ENCODE peak calls at places on chromosomes 7 and 10, in five cellular contexts. W is fibroblast of lung; I is mammary epithelial cell; P is left ventricle myocardium inferior; G is CD8-positive, alpha-beta T cell. O is an unnamed sample. For H3K9me3, the result is how much of the 10 kb centered on the place peaks cover.

GRCh38 chr7:1961776-1962276 is 270.9 kb downstream of the MAD1L1 start:
- DNase-seq in W (peak), G (no peak), I (peak), P (no peak), O (peak)

GRCh38 chr7:108770981-108771728 is 201.5 kb downstream of the DNAJB9 start:
- DNase-seq in P (no peak), G (no peak), W (no peak), I (no peak), O (no peak)

GRCh38 chr10:810351-810846 is 120.9 kb upstream of the DIP2C start:
- DNase-seq in G (no peak), I (no peak), W (no peak), P (no peak), O (peak)

GRCh38 chr10:124336186-124336585 is 82.5 kb downstream of the OAT start:
- DNase-seq in P (no peak), I (no peak), W (no peak), G (no peak), O (peak)

GRCh38 chr7:42930889-42931288 is 1.1 kb downstream of the PSMA2 start:
- DNase-seq in G (no peak), P (no peak), I (no peak), W (peak), O (peak)

GRCh38 chr10:91796332-91797076 is 1.7 kb upstream of the TNKS2 start:
- DNase-seq in W (no peak), I (peak), P (peak), G (peak), O (peak)

GRCh38 chr7:130142654-130143333 is 62.4 kb downstream of the TMEM209 start:
- DNase-seq in I (no peak), W (no peak), P (no peak), G (no peak), O (no peak)

GRCh38 chr7:23062452-23062851 is 43.1 kb upstream of the KLHL7 start:
- DNase-seq in G (no peak), I (peak), P (no peak), W (peak), O (no peak)

GRCh38 chr7:157811946-157812345 is 475.1 kb downstream of the DNAJB6 start:
- DNase-seq in P (peak), W (no peak), I (no peak), G (no peak), O (no peak)

GRCh38 chr10:37885850-37886249 is 28.4 kb upstream of the ZNF248 start:
- DNase-seq in G (no peak), I (no peak), P (no peak), W (no peak), O (no peak)
- H3K9me3 ChIP-seq in G (under half), I (under half), P (under half), W (under half), O (under half)

GRCh38 chr7:57400531-57401155 is 49.3 kb upstream of the ZNF716 start:
- DNase-seq in G (no peak), W (no peak), P (no peak), I (no peak), O (no peak)
- H3K9me3 ChIP-seq in G (under half), W (under half), P (under half), I (half or more), O (under half)

GRCh38 chr10:70096705-70097420 is 35.8 kb downstream of the AIFM2 start:
- DNase-seq in W (no peak), I (no peak), P (no peak), G (no peak), O (no peak)
- H3K9me3 ChIP-seq in W (under half), I (under half), P (under half), G (under half), O (under half)

GRCh38 chr7:5064391-5065106 is 18.9 kb downstream of the RBAK start:
- DNase-seq in I (no peak), G (no peak), W (peak), P (no peak), O (no peak)

GRCh38 chr7:5063698-5064097 is 18.0 kb downstream of the RBAK start:
- DNase-seq in G (no peak), P (no peak), I (no peak), W (no peak), O (no peak)

GRCh38 chr7:5070206-5070605 is 24.5 kb downstream of the RBAK start:
- DNase-seq in P (no peak), G (no peak), W (no peak), I (no peak), O (no peak)

DNA sequence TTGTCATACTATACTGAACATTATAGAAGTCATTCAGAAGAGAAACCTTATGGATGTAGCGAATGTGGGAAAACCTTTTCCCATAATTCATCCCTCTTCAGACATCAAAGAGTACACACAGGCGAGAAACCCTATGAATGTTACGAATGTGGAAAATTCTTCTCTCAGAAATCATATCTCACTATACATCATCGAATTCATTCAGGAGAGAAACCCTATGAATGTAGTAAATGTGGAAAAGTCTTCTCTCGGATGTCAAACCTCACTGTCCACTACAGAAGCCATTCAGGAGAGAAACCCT is 19.4 kb downstream of the RBAK start:
- DNase-seq in W (no peak), I (no peak), P (no peak), G (no peak), O (no peak)
- H3K9me3 ChIP-seq in W (under half), I (half or more), P (half or more), G (half or more), O (half or more)

GRCh38 chr10:109287858-109288257 is 635.5 kb downstream of the XPNPEP1 start:
- DNase-seq in G (no peak), I (no peak), P (no peak), W (no peak), O (no peak)
- H3K9me3 ChIP-seq in G (under half), I (under half), P (under half), W (under half), O (under half)

DNA sequence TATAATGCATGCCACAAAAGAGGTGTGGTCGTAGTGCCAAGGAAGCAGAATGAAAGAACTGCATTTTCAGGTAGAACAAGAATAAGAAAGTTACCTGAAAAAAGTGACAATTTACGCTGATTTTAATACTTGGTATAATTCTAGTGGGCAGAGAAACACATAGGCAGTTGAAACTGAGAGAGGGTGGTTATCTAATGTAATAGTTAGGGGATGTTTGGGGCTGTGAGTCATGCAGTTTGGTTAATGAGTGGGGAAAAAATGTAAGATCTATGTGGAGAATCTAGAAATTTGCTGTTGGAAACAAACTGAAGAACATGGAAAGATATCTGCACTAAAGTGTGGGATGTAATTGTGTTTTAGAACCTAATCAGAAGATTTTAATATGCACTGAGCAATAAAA is 33.7 kb downstream of the ZNF37A start:
- DNase-seq in P (no peak), G (no peak), W (peak), I (no peak), O (no peak)
- H3K9me3 ChIP-seq in P (half or more), G (half or more), W (under half), I (under half), O (half or more)

GRCh38 chr7:149580328-149580727 is 82.7 kb upstream of the ZNF746 start:
- DNase-seq in G (no peak), I (no peak), W (no peak), P (no peak), O (no peak)
- H3K9me3 ChIP-seq in G (under half), I (under half), W (under half), P (under half), O (under half)

O was measured in adipocyte.